ENCODE peak calls at places on chromosomes 2 and 18, in eight cellular contexts. C, Z, B, L, E, F, O and G are unnamed samples.
A peak's percentile ranks its signal among the peaks of the same experiment; 100 is the strongest.

GRCh38 chr2:65390134-65390533 is 42.3 kb downstream of the SPRED2 start:
- DNase-seq in C (peak; percentile 74), Z (no peak), B (no peak), L (no peak), E (no peak), F (no peak), O (no peak), G (no peak)

GRCh38 chr2:14551069-14551468 is 81.4 kb upstream of the LRATD1 start:
- DNase-seq in C (no peak), Z (no peak), B (no peak), L (no peak), E (no peak), F (no peak), O (no peak), G (no peak)

GRCh38 chr18:6409933-6410332 is 4.8 kb downstream of the L3MBTL4 start:
- DNase-seq in C (no peak), Z (no peak), B (no peak), L (no peak), E (no peak), F (no peak), O (no peak), G (no peak)

GRCh38 chr2:33375054-33375453 is 101.4 kb upstream of the RASGRP3 start:
- DNase-seq in C (no peak), Z (no peak), B (no peak), L (no peak), E (no peak), F (no peak), O (no peak), G (no peak)

GRCh38 chr2:192267484-192267883 is 72.8 kb upstream of the TMEFF2 start:
- DNase-seq in C (no peak), Z (no peak), B (no peak), L (no peak), E (no peak), F (no peak), O (no peak), G (no peak)

GRCh38 chr2:236063994-236064393 is 104.2 kb downstream of the GBX2 start:
- DNase-seq in C (no peak), Z (no peak), B (no peak), L (no peak), E (no peak), F (no peak), O (no peak), G (no peak)

GRCh38 chr2:119879502-119879901 is 119.8 kb downstream of the PTPN4 start:
- DNase-seq in C (no peak), Z (no peak), B (no peak), L (no peak), E (no peak), F (no peak), O (no peak), G (no peak)

GRCh38 chr2:74307720-74308119 is 35.5 kb downstream of the SLC4A5 start:
- DNase-seq in C (no peak), Z (no peak), B (no peak), L (no peak), E (no peak), F (no peak), O (no peak), G (no peak)

GRCh38 chr2:176729706-176730569 is 460.7 kb downstream of the MTX2 start:
- DNase-seq in C (no peak), Z (no peak), B (no peak), L (no peak), E (no peak), F (no peak), O (no peak), G (no peak)

GRCh38 chr2:239660390-239661228 is 259.8 kb upstream of the HDAC4 start:
- DNase-seq in C (no peak), Z (no peak), B (no peak), L (no peak), E (no peak), F (no peak), O (no peak), G (no peak)

GRCh38 chr2:24855703-24856102 is 62.5 kb downstream of the CENPO start:
- DNase-seq in C (no peak), Z (no peak), B (no peak), L (no peak), E (no peak), F (no peak), O (no peak), G (no peak)

GRCh38 chr2:71668326-71669057 is 215.1 kb downstream of the DYSF start:
- DNase-seq in C (no peak), Z (no peak), B (no peak), L (no peak), E (no peak), F (no peak), O (no peak), G (no peak)

GRCh38 chr18:48928787-48929186 is 22.0 kb downstream of the SMAD7 start:
- DNase-seq in C (peak; percentile 71), Z (peak; percentile 90), B (peak; percentile 88), L (no peak), E (peak; percentile 80), F (peak; percentile 86), O (peak; percentile 77), G (peak; percentile 87)

GRCh38 chr2:38030590-38031326 is 45.2 kb downstream of the CYP1B1 start:
- DNase-seq in C (no peak), Z (no peak), B (no peak), L (no peak), E (no peak), F (no peak), O (no peak), G (no peak)

GRCh38 chr2:51032748-51033355 is 920 bp upstream of the NRXN1 start:
- DNase-seq in C (no peak), Z (no peak), B (no peak), L (no peak), E (no peak), F (no peak), O (no peak), G (no peak)

GRCh38 chr2:84849271-84849952 is 31.5 kb downstream of the TRABD2A start:
- DNase-seq in C (no peak), Z (peak; percentile 66), B (no peak), L (no peak), E (no peak), F (peak; percentile 77), O (peak; percentile 32), G (no peak)

GRCh38 chr2:133859578-133859977 is 291.3 kb upstream of the NCKAP5 start:
- DNase-seq in C (no peak), Z (no peak), B (no peak), L (no peak), E (no peak), F (no peak), O (no peak), G (no peak)

GRCh38 chr18:48326901-48327675 is 82.1 kb downstream of the ZBTB7C start:
- DNase-seq in C (no peak), Z (no peak), B (no peak), L (no peak), E (no peak), F (no peak), O (no peak), G (no peak)

GRCh38 chr2:200308001-200308400 is 1.5 kb downstream of the SPATS2L start:
- DNase-seq in C (no peak), Z (no peak), B (no peak), L (no peak), E (no peak), F (no peak), O (no peak), G (no peak)

GRCh38 chr2:48767330-48767729 is 11.8 kb upstream of the LHCGR start:
- DNase-seq in C (no peak), Z (no peak), B (no peak), L (no peak), E (no peak), F (no peak), O (no peak), G (no peak)

GRCh38 chr2:229410946-229411345 is 139.9 kb upstream of the PID1 start:
- DNase-seq in C (no peak), Z (no peak), B (no peak), L (no peak), E (no peak), F (no peak), O (no peak), G (no peak)